ENCODE peak calls at places on chromosomes 5 and 9, in ten cellular contexts. Y is spleen, M is IMR-90, G is heart left ventricle, X is ovary, E is body of pancreas, R is sigmoid colon, C is A549, V is esophagus squamous epithelium, Q is adrenal gland. L is an unnamed sample.

GRCh38 chr9:36997414-36997813 is 36.7 kb downstream of the PAX5 start:
- DNase-seq in Y (no peak), M (peak), G (no peak), X (no peak), E (no peak), R (no peak), C (no peak), V (no peak), Q (no peak), L (no peak)

GRCh38 chr5:98631311-98632054 is 142.0 kb upstream of the RGMB start:
- DNase-seq in Y (no peak), M (peak), G (no peak), X (no peak), E (no peak), R (no peak), C (no peak), V (no peak), Q (no peak), L (no peak)

GRCh38 chr9:131582466-131583341 is 37.4 kb downstream of the PRRT1B start:
- DNase-seq in Y (no peak), M (no peak), G (no peak), X (no peak), E (no peak), R (no peak), C (no peak), V (no peak), Q (no peak), L (peak)

GRCh38 chr9:14652729-14653377 is 40.4 kb downstream of the ZDHHC21 start:
- DNase-seq in Y (no peak), M (peak), G (no peak), X (no peak), E (peak), R (no peak), C (no peak), V (no peak), Q (no peak), L (no peak)

GRCh38 chr9:36976371-36977030 is 57.6 kb downstream of the PAX5 start:
- DNase-seq in Y (no peak), M (no peak), G (no peak), X (no peak), E (no peak), R (no peak), C (peak), V (no peak), Q (peak), L (no peak)

GRCh38 chr5:177085985-177086917 is at the start of gene FGFR4:
- DNase-seq in Y (peak), M (peak), G (peak), X (peak), E (peak), R (peak), C (peak), V (peak), Q (peak), L (peak)

GRCh38 chr5:147855774-147856069 is 22.8 kb upstream of the SCGB3A2 start:
- DNase-seq in Y (no peak), M (no peak), G (no peak), X (no peak), E (no peak), R (no peak), C (no peak), V (no peak), Q (peak), L (no peak)

GRCh38 chr5:41115281-41115680 is 44.1 kb upstream of the MROH2B start:
- DNase-seq in Y (no peak), M (peak), G (no peak), X (no peak), E (no peak), R (no peak), C (no peak), V (no peak), Q (no peak), L (no peak)

GRCh38 chr5:90096415-90097081 is 313.0 kb downstream of the CETN3 start:
- DNase-seq in Y (no peak), M (peak), G (no peak), X (no peak), E (no peak), R (no peak), C (peak), V (no peak), Q (peak), L (peak)

GRCh38 chr5:126339215-126339805 is 83.9 kb upstream of the GRAMD2B start:
- DNase-seq in Y (no peak), M (peak), G (peak), X (peak), E (peak), R (no peak), C (peak), V (no peak), Q (peak), L (peak)

GRCh38 chr5:97998946-97999345 is 774.5 kb upstream of the RGMB start:
- DNase-seq in Y (no peak), M (peak), G (no peak), X (no peak), E (no peak), R (no peak), C (no peak), V (no peak), Q (no peak), L (no peak)

GRCh38 chr5:180026725-180027448 is 44.7 kb downstream of the RNF130 start:
- DNase-seq in Y (no peak), M (no peak), G (no peak), X (no peak), E (no peak), R (no peak), C (no peak), V (no peak), Q (no peak), L (no peak)

GRCh38 chr5:144422025-144422424 is 251.4 kb downstream of the KCTD16 start:
- DNase-seq in Y (no peak), M (no peak), G (no peak), X (no peak), E (no peak), R (no peak), C (no peak), V (no peak), Q (no peak), L (no peak)

GRCh38 chr9:90801175-90801506 is 478 bp upstream of the SYK start:
- DNase-seq in Y (no peak), M (no peak), G (no peak), X (no peak), E (no peak), R (no peak), C (no peak), V (no peak), Q (peak), L (no peak)

GRCh38 chr9:37381094-37381741 is 41.3 kb upstream of the GRHPR start:
- DNase-seq in Y (no peak), M (no peak), G (no peak), X (no peak), E (no peak), R (no peak), C (no peak), V (no peak), Q (peak), L (no peak)

GRCh38 chr5:14659821-14660607 is 4.5 kb upstream of the OTULIN start:
- DNase-seq in Y (no peak), M (peak), G (no peak), X (no peak), E (no peak), R (no peak), C (no peak), V (no peak), Q (peak), L (no peak)

GRCh38 chr5:118121258-118121657 is 867.1 kb downstream of the DTWD2 start:
- DNase-seq in Y (no peak), M (no peak), G (no peak), X (no peak), E (no peak), R (no peak), C (no peak), V (no peak), Q (no peak), L (no peak)

GRCh38 chr9:9631302-9631701 is 981.5 kb downstream of the PTPRD start:
- DNase-seq in Y (no peak), M (no peak), G (no peak), X (no peak), E (no peak), R (no peak), C (no peak), V (no peak), Q (no peak), L (no peak)

GRCh38 chr9:103803245-103803644 is 290.9 kb upstream of the SMC2 start:
- DNase-seq in Y (no peak), M (no peak), G (no peak), X (no peak), E (no peak), R (no peak), C (no peak), V (no peak), Q (no peak), L (no peak)

GRCh38 chr9:93427655-93428379 is 23.7 kb upstream of the FAM120A start:
- DNase-seq in Y (no peak), M (no peak), G (no peak), X (no peak), E (peak), R (no peak), C (no peak), V (no peak), Q (no peak), L (no peak)

GRCh38 chr9:14306672-14307646 is 7.0 kb downstream of the NFIB start:
- DNase-seq in Y (no peak), M (peak), G (no peak), X (no peak), E (peak), R (no peak), C (no peak), V (no peak), Q (no peak), L (no peak)

GRCh38 chr5:966345-966710 is 42.3 kb upstream of the NKD2 start:
- DNase-seq in Y (no peak), M (no peak), G (no peak), X (no peak), E (no peak), R (no peak), C (no peak), V (no peak), Q (no peak), L (no peak)

GRCh38 chr9:134301387-134302129 is 24.7 kb upstream of the RXRA start:
- DNase-seq in Y (peak), M (no peak), G (no peak), X (no peak), E (peak), R (no peak), C (no peak), V (no peak), Q (no peak), L (no peak)

DNA sequence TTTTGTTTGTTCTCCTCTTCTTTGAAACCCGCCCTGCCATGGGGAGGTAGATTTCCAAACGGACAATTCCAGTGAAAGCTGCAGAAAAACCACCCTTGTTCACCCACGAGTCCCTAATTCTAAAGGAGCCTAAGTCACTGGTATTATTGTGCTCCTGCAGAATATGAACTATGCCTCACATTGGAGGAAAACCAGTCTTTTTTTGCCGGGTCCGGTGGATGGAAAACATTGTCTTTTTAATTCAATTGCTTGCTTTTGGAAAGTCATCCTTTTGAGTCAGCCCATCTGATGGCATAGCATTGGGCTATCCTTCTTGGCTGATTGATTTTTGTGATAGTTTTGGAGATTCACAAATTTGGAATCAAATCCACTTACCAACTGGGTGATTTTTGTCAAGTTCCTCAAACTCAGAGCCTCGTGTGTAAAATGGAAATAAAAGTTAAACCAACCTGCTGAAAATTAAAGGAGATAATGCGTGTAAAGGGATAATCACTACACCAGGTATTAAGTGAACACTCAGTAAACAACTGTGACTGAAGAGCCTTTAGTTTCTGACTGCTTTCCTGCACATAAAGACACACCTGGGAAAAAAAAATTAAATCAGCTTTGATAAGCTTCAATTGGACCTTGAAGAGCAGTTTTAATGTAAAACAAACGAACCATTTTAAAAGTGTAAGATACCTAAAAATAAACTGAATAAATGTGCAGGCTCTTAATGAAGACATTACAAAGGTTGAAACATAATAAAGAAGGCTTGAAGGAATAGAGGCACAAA is 783 bp upstream of the CCNJL start:
- DNase-seq in Y (no peak), M (no peak), G (no peak), X (no peak), E (no peak), R (no peak), C (peak), V (no peak), Q (no peak), L (no peak)
- H3K4me3 ChIP-seq in Y (peak), M (peak), G (peak), X (peak), E (no peak), R (peak), C (peak), V (peak), Q (no peak), L (peak)

GRCh38 chr9:88193766-88194165 is 55.5 kb upstream of the SPATA31C2 start:
- DNase-seq in Y (no peak), M (no peak), G (peak), X (no peak), E (no peak), R (no peak), C (no peak), V (no peak), Q (no peak), L (no peak)
- TF ChIP-seq POLR2A in Y (no peak), M (no peak), G (no peak), X (no peak), E (no peak), R (no peak), C (no peak), V (no peak), Q (no peak), L (no peak)

DNA sequence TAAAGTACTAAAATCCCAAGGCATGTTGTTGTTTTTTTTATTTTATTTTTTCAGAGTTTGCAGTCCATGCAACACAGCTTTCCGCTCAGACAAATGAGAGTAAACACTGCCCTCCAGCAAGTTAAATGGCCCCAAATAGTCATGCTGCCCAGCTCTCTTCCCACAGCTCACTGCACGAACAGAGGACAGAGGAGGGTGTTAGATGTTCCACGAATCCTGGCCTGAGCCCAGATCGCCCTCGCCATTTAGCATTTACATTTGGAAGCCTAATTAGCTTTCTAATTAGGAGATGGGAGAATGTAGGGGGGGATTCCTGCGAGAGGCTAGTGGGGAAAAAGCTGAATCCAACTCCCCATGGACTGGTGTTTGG is 1.9 kb downstream of the NIM1K start:
- DNase-seq in Y (no peak), M (no peak), G (no peak), X (no peak), E (no peak), R (no peak), C (no peak), V (no peak), Q (no peak), L (no peak)
- H3K4me3 ChIP-seq in Y (no peak), M (no peak), G (no peak), X (no peak), E (no peak), R (no peak), C (peak), V (peak), Q (no peak), L (no peak)

GRCh38 chr5:8844847-8845246 is 701.0 kb downstream of the SEMA5A start:
- DNase-seq in Y (no peak), M (peak), G (no peak), X (no peak), E (no peak), R (no peak), C (no peak), V (no peak), Q (no peak), L (no peak)
- TF ChIP-seq POLR2A in Y (no peak), M (no peak), G (no peak), X (no peak), E (no peak), R (no peak), C (no peak), V (no peak), Q (no peak), L (no peak)

GRCh38 chr9:83980395-83981125 is at the start of gene RMI1:
- DNase-seq in Y (peak), M (peak), G (peak), X (peak), E (peak), R (peak), C (peak), V (peak), Q (peak), L (peak)

GRCh38 chr9:83976372-83976771 is 3.6 kb downstream of the HNRNPK start:
- DNase-seq in Y (no peak), M (no peak), G (no peak), X (no peak), E (no peak), R (no peak), C (no peak), V (no peak), Q (no peak), L (no peak)

GRCh38 chr9:83979812-83980394 is at the start of gene HNRNPK:
- DNase-seq in Y (peak), M (peak), G (peak), X (peak), E (peak), R (peak), C (peak), V (peak), Q (peak), L (peak)

GRCh38 chr9:83978992-83979811 is 813 bp downstream of the HNRNPK start:
- DNase-seq in Y (peak), M (peak), G (peak), X (peak), E (peak), R (peak), C (peak), V (peak), Q (peak), L (peak)

GRCh38 chr9:83977196-83977595 is 2.8 kb downstream of the HNRNPK start:
- DNase-seq in Y (no peak), M (no peak), G (no peak), X (no peak), E (no peak), R (no peak), C (no peak), V (no peak), Q (no peak), L (no peak)
- H3K4me3 ChIP-seq in Y (peak), M (no peak), G (no peak), X (peak), E (no peak), R (peak), C (peak), V (no peak), Q (no peak), L (no peak)

GRCh38 chr5:102867999-102868662 is 113.0 kb downstream of the PAM start:
- DNase-seq in Y (no peak), M (peak), G (no peak), X (no peak), E (no peak), R (no peak), C (no peak), V (no peak), Q (peak), L (no peak)

GRCh38 chr5:102866315-102866693 is 111.2 kb downstream of the PAM start:
- DNase-seq in Y (no peak), M (peak), G (no peak), X (no peak), E (no peak), R (no peak), C (no peak), V (no peak), Q (no peak), L (no peak)

GRCh38 chr5:102865171-102865509 is 110.0 kb downstream of the PAM start:
- DNase-seq in Y (no peak), M (peak), G (no peak), X (no peak), E (no peak), R (no peak), C (no peak), V (no peak), Q (no peak), L (no peak)

GRCh38 chr5:102863764-102864560 is 108.9 kb downstream of the PAM start:
- DNase-seq in Y (no peak), M (peak), G (no peak), X (no peak), E (no peak), R (no peak), C (no peak), V (no peak), Q (no peak), L (no peak)

DNA sequence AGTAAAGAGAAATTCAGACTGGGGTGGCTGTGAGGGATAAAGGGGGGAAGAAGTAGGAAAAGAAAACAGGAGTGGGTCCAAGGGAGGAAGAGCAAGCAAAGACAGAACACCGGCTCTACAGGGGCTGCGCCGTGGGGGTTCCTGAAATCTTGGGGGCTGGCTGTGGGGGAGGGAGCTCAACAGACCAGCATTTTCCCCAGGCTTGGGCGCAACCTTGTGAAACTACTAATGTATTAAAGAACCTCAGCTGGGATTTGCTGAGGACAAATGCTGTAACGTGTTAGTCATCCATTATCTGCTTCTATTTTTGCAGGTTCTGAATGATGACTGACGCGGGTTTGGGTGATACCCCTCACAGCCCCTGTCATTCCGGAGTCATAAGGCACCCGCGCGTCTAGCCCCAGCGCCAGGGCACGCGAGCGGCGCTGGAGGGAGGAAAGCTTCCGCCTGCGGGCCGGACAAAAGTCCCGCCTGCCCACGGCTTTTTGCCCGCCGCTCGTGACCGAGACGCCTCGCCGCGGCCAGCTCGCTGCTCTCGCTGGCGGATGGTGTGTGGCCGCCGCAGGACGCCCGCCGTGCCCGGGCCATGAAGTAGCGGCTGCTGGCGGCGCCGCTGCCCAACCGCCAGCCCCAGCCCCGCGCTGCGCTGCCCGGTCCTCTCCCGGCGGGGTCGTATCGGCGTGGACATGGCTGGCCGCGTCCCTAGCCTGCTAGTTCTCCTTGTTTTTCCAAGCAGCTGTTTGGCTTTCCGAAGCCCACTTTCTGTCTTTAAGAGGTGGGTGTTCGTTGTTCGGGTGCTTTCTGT is 110.6 kb downstream of the PAM start:
- DNase-seq in Y (peak), M (peak), G (peak), X (peak), E (peak), R (peak), C (peak), V (no peak), Q (peak), L (peak)
- TF ChIP-seq POLR2A in Y (no peak), M (peak), G (no peak), X (no peak), E (peak), R (no peak), C (no peak), V (no peak), Q (peak), L (no peak)